ENCODE peak calls at places on chromosomes 16 and 17, in eight cellular contexts. U is brain microvascular endothelial cell; O is A549; Q is astrocyte of the spinal cord; H is prostate gland; E is Peyer's patch; L is CD8-positive, alpha-beta T cell; F is fibroblast of the aortic adventitia. P is an unnamed sample.

GRCh38 chr17:83067718-83068261 is 11.6 kb upstream of the METRNL start:
- DNase-seq in U (no peak), O (peak), E (peak), F (no peak), L (no peak), H (no peak), Q (no peak), P (no peak)

GRCh38 chr16:31127182-31127581 is 8.3 kb downstream of the PRSS8 start:
- DNase-seq in U (no peak), O (no peak), Q (no peak), F (no peak), E (no peak), H (no peak), L (no peak), P (no peak)

GRCh38 chr16:83714286-83714685 is 93.5 kb upstream of the HSBP1 start:
- DNase-seq in O (no peak), F (no peak), L (no peak), Q (no peak), E (no peak), U (no peak), H (no peak), P (no peak)

GRCh38 chr17:43327421-43327820 is 71.4 kb upstream of the ARL4D start:
- DNase-seq in U (no peak), O (no peak), Q (peak), H (no peak), L (no peak), E (no peak), F (no peak), P (no peak)

GRCh38 chr17:28725166-28725659 is 820 bp downstream of the TLCD1 start:
- DNase-seq in O (peak), Q (peak), E (no peak), L (no peak), U (peak), H (no peak), F (peak), P (peak)

GRCh38 chr17:33038740-33039139 is 47.1 kb downstream of the SPACA3 start:
- DNase-seq in L (no peak), O (peak), E (peak), F (peak), Q (no peak), H (no peak), U (no peak), P (peak)

GRCh38 chr17:38410201-38410600 is 18.1 kb upstream of the ARHGAP23 start:
- DNase-seq in E (no peak), H (no peak), L (no peak), U (no peak), O (no peak), F (no peak), Q (no peak), P (no peak)

GRCh38 chr16:89318430-89318758 is 100.9 kb downstream of the ZNF778 start:
- DNase-seq in U (no peak), H (no peak), L (no peak), E (no peak), F (no peak), Q (no peak), O (no peak), P (no peak)

GRCh38 chr17:62892870-62893338 is 73.1 kb upstream of the TANC2 start:
- DNase-seq in U (peak), L (peak), E (peak), F (peak), H (peak), Q (peak), O (peak), P (peak)

GRCh38 chr17:19270951-19271611 is 33.9 kb downstream of the EPN2 start:
- DNase-seq in L (no peak), F (no peak), Q (no peak), H (no peak), U (no peak), O (no peak), E (no peak), P (no peak)

GRCh38 chr17:14427914-14428639 is 127.2 kb downstream of the HS3ST3B1 start:
- DNase-seq in E (peak), U (no peak), H (no peak), L (peak), O (no peak), F (no peak), Q (no peak), P (no peak)

GRCh38 chr17:2860045-2860444 is 63.8 kb downstream of the RAP1GAP2 start:
- DNase-seq in O (no peak), H (no peak), F (no peak), E (no peak), Q (no peak), L (no peak), U (no peak), P (no peak)

GRCh38 chr17:76353599-76354316 is at the start of gene PRPSAP1:
- DNase-seq in U (peak), Q (peak), E (peak), H (peak), O (peak), L (peak), F (peak), P (peak)

GRCh38 chr17:17491546-17491988 is 4.6 kb downstream of the RASD1 start:
- DNase-seq in O (no peak), E (no peak), H (peak), F (no peak), Q (no peak), U (no peak), L (no peak), P (no peak)

GRCh38 chr17:29138184-29138955 is 41.8 kb downstream of the MYO18A start:
- DNase-seq in E (peak), L (peak), H (no peak), F (no peak), O (no peak), Q (no peak), U (no peak), P (no peak)

GRCh38 chr17:77471984-77472836 is 331.4 kb downstream of the SEC14L1 start:
- DNase-seq in L (no peak), Q (peak), E (no peak), O (no peak), H (peak), U (no peak), F (peak), P (peak)

GRCh38 chr16:23156946-23157460 is 7.8 kb upstream of the USP31 start:
- DNase-seq in Q (no peak), F (no peak), H (no peak), E (no peak), U (no peak), L (no peak), O (no peak), P (no peak)

GRCh38 chr16:1433263-1433560 is 2.3 kb downstream of the PERCC1 start:
- DNase-seq in O (no peak), L (no peak), Q (no peak), F (no peak), H (no peak), U (no peak), E (no peak), P (no peak)

GRCh38 chr16:55494994-55495421 is 13.9 kb upstream of the LPCAT2 start:
- DNase-seq in E (no peak), F (peak), L (no peak), O (peak), H (no peak), U (peak), Q (peak), P (peak)

GRCh38 chr16:15509593-15510520 is 75.5 kb downstream of the BMERB1 start:
- DNase-seq in O (peak), H (no peak), E (no peak), Q (peak), U (peak), L (no peak), F (peak), P (peak)

GRCh38 chr16:695355-696089 is 5.3 kb upstream of the WDR24 start:
- DNase-seq in O (peak), U (no peak), L (peak), E (peak), Q (no peak), H (no peak), F (no peak), P (no peak)

GRCh38 chr17:48028736-48029135 is 8.9 kb downstream of the COPZ2 start:
- DNase-seq in Q (no peak), E (no peak), L (no peak), F (no peak), U (no peak), O (no peak), H (no peak), P (no peak)

GRCh38 chr17:9729735-9730420 is 61.5 kb downstream of the DHRS7C start:
- DNase-seq in O (peak), E (no peak), F (no peak), Q (no peak), U (no peak), H (no peak), L (no peak), P (peak)

GRCh38 chr17:74325743-74326379 is at the start of gene KIF19:
- DNase-seq in Q (no peak), U (no peak), L (peak), E (peak), H (no peak), F (no peak), O (no peak), P (no peak)

GRCh38 chr17:45296003-45296832 is 20.6 kb downstream of the MAP3K14 start:
- DNase-seq in F (peak), H (no peak), U (no peak), Q (no peak), E (no peak), L (no peak), O (no peak), P (no peak)

GRCh38 chr17:44221862-44222111 is 2.3 kb upstream of the UBTF start:
- DNase-seq in H (no peak), F (no peak), O (no peak), L (no peak), Q (no peak), E (no peak), U (no peak), P (no peak)

GRCh38 chr17:57720636-57721035 is 24.5 kb downstream of the CCDC182 start:
- DNase-seq in Q (no peak), O (no peak), L (no peak), H (no peak), F (no peak), E (peak), U (no peak), P (no peak)

GRCh38 chr17:48625502-48626201 is 506 bp downstream of the HOXB9 start:
- DNase-seq in O (peak), U (no peak), Q (no peak), F (no peak), L (no peak), H (peak), E (peak), P (no peak)

GRCh38 chr17:20206591-20206990 is 197.4 kb downstream of the SPECC1 start:
- DNase-seq in E (no peak), Q (peak), F (peak), L (no peak), U (peak), O (peak), H (no peak), P (peak)

GRCh38 chr17:77375917-77376651 is 235.3 kb downstream of the SEC14L1 start:
- DNase-seq in H (no peak), Q (peak), L (peak), O (no peak), U (peak), E (peak), F (peak), P (peak)

GRCh38 chr16:58028541-58029070 is 3.1 kb downstream of the MMP15 start:
- DNase-seq in H (no peak), U (no peak), L (no peak), Q (no peak), E (no peak), F (no peak), O (no peak), P (no peak)

GRCh38 chr16:58029410-58029809 is 3.9 kb downstream of the MMP15 start:
- DNase-seq in E (peak), H (no peak), F (no peak), Q (no peak), O (no peak), U (no peak), L (no peak), P (no peak)

GRCh38 chr16:58027341-58028167 is 2.0 kb downstream of the MMP15 start:
- DNase-seq in O (peak), Q (no peak), L (no peak), U (no peak), E (peak), F (no peak), H (no peak), P (peak)

GRCh38 chr16:58026705-58027340 is 1.3 kb downstream of the MMP15 start:
- DNase-seq in O (no peak), Q (no peak), U (no peak), L (no peak), H (no peak), F (no peak), E (no peak), P (no peak)

DNA sequence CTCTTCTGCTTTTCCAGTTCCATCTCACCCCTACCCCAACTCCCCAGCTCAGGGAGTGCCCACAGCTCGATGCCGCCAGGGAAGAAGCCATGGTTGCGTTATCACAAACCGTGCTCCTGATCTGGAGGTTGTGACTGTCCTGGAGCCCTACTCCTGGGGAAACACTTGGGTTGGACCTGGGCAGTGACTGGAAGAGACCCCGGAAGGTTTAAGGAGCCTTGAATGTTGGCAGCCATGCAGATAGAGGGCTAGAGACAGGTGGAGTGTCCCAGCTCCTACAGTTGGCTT is 2.6 kb downstream of the MMP15 start:
- DNase-seq in L (no peak), F (no peak), Q (no peak), H (no peak), U (no peak), E (no peak), O (no peak), P (no peak)
- H3K4me3 ChIP-seq in L (no peak), F (no peak), Q (no peak), H (no peak), U (no peak), E (no peak), O (no peak), P (no peak)

GRCh38 chr16:28554634-28555423 is 1.1 kb downstream of the SGF29 start:
- DNase-seq in U (no peak), H (no peak), Q (no peak), O (no peak), F (peak), E (no peak), L (no peak), P (no peak)

GRCh38 chr16:28549301-28549899 is 4.3 kb upstream of the SGF29 start:
- DNase-seq in Q (peak), H (no peak), E (no peak), L (no peak), U (peak), F (peak), O (peak), P (peak)

GRCh38 chr16:28556914-28557320 is 3.2 kb downstream of the SGF29 start:
- DNase-seq in F (no peak), O (no peak), L (no peak), Q (no peak), E (no peak), H (no peak), U (no peak), P (no peak)

GRCh38 chr16:28555593-28555992 is 1.9 kb downstream of the SGF29 start:
- DNase-seq in O (no peak), U (no peak), E (no peak), Q (no peak), F (no peak), H (no peak), L (no peak), P (no peak)

GRCh38 chr16:28553776-28554633 is at the start of gene SGF29:
- DNase-seq in F (peak), U (peak), O (peak), E (peak), H (peak), L (peak), Q (peak), P (peak)
- TF ChIP-seq CTCF in F (peak), U (no peak), O (peak), E (peak), H (peak), L (no peak), Q (peak), P (peak)

GRCh38 chr16:18784917-18785623 is 5.1 kb downstream of the RPS15A start:
- DNase-seq in U (no peak), L (no peak), E (no peak), Q (no peak), O (no peak), F (peak), H (no peak), P (no peak)
- H3K4me3 ChIP-seq in U (no peak), L (no peak), E (no peak), Q (no peak), O (no peak), F (peak), H (no peak), P (no peak)

GRCh38 chr16:66167564-66168291 is 198.8 kb upstream of the CDH5 start:
- DNase-seq in L (no peak), H (no peak), Q (no peak), F (peak), O (no peak), E (no peak), U (no peak), P (peak)
- TF ChIP-seq CTCF in L (no peak), H (no peak), Q (peak), F (peak), O (no peak), E (no peak), U (peak), P (peak)

DNA sequence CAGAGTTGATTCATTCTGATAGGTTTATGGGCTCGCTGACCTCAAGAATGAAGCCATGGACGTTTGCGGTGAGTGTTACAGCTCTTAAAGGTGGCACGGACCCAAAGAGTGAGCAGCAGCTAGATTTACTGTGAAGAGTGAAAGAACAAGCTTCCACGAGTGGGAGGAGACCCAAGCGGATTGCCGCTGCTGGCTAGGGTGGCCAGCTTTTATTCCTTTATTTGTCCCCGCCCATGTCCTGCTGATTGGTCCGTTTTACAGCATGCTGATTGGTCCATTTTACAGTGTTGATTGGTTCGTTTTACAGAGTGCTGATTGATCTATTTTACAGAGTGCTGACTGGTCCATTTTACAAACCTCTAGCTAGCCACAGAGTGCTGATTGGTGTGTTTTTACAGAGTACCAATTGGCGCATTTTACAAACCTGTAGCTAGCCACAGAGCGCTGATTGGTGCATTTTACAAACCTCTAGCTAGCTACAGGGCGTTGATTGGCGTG is 17.6 kb downstream of the CACNG4 start:
- DNase-seq in E (no peak), O (no peak), F (no peak), U (no peak), Q (peak), L (no peak), H (no peak), P (peak)
- H3K4me3 ChIP-seq in E (no peak), O (no peak), F (no peak), U (no peak), Q (no peak), L (no peak), H (no peak), P (no peak)

GRCh38 chr17:81694810-81695209 is 8.4 kb upstream of the MRPL12 start:
- DNase-seq in L (no peak), U (no peak), O (no peak), F (no peak), Q (no peak), H (no peak), E (no peak), P (no peak)

GRCh38 chr17:81691196-81691595 is 7.4 kb downstream of the HGS start:
- DNase-seq in H (no peak), F (no peak), Q (no peak), L (no peak), U (no peak), O (no peak), E (no peak), P (no peak)

GRCh38 chr17:81691608-81692007 is 7.8 kb downstream of the HGS start:
- DNase-seq in O (no peak), H (no peak), Q (no peak), L (no peak), U (no peak), F (no peak), E (no peak), P (no peak)

GRCh38 chr17:81695801-81696200 is 7.4 kb upstream of the MRPL12 start:
- DNase-seq in H (no peak), E (no peak), U (no peak), L (no peak), Q (no peak), F (no peak), O (no peak), P (no peak)

DNA sequence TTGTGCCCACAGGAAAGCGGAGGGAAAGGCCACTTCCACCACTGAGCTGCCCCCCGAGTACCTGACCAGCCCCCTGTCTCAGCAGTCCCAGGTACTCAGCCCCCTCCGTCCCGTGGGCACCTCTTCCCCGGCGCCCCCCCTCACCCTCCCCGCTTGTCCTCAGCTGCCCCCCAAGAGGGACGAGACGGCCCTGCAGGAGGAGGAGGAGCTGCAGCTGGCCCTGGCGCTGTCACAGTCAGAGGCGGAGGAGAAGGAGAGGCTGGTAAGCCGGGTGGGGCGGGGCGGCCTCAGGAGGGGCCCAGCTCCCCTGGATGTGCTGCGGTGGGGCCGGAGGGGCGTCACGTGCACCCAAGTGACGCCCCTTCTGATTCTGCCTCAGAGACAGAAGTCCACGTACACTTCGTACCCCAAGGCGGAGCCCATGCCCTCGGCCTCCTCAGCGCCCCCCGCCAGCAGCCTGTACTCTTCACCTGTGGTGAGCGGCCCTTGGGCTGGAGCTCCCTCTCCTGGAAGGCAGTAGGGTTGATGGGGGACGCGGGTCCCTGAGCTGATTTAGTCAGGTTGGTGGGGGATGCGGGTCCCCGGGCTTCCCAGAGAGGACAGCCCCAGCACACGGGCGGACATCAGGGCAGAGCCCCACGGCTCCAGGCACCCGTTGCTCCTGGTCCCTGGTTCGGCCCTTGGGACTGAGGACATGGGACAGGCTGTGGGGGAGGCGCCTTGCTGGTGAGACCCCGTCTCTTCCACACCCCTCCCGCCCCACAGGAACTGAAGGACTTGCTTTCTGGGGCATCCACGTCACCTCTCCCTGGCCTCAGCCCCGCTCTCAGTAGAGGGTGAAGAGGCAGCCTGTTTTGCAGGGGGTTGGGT is 9.4 kb upstream of the MRPL12 start:
- DNase-seq in L (no peak), H (no peak), U (no peak), F (no peak), E (no peak), Q (no peak), O (no peak), P (no peak)
- TF ChIP-seq CTCF in L (no peak), H (no peak), U (peak), F (no peak), E (no peak), Q (no peak), O (peak), P (peak)

DNA sequence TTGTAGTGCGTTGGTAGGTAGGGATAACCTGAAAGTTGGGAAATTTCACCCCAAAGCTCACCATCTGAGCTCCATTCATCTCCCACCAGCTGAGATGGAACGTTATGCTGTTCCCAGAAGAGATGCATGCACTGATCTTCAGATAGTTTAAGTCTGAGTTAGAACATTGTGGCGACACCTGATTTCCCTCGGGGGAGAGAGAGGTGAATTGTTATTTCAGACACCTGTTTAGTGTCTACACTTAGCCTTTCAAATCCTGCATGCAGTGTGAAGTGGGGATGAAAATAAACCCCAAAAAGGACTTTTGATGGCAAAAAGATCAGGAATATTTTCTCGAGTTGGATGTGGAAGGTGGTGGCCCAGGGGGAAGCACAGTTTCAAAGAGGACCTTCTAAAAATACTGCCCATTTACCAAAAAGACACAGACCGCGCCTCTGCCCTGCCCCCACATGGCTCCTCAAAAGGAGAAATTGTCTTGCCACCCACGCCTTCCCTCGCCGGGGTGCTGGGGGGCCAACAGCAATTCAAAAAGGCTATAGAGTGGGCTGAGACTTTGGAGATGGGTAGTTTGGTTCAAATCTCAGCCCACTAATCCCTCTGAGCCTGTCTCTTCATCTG is 11.4 kb downstream of the CIITA start:
- DNase-seq in U (no peak), O (no peak), E (peak), H (no peak), F (no peak), Q (no peak), L (no peak), P (no peak)
- H3K4me3 ChIP-seq in U (no peak), O (no peak), E (peak), H (no peak), F (no peak), Q (no peak), L (no peak), P (no peak)

P was measured in choroid plexus epithelial cell.